ENCODE peak calls at places on chromosomes 1 and 21, in four cellular contexts. A is HepG2, I is K562, T is H1. Y is an unnamed sample.
A peak's percentile ranks its signal among the peaks of the same experiment; 100 is the strongest.

GRCh38 chr21:16534408-16535099 is 804.8 kb downstream of the USP25 start:
- DNase-seq in A (no peak), I (no peak), T (no peak), Y (peak; percentile 5)

GRCh38 chr1:54188291-54188690 is 11.5 kb downstream of the CYB5RL start:
- DNase-seq in T (no peak), A (no peak), I (no peak), Y (no peak)

GRCh38 chr1:204104331-204105222 is 31.7 kb downstream of the SOX13 start:
- DNase-seq in T (no peak), A (no peak), I (no peak), Y (peak; percentile 53)

GRCh38 chr1:98523256-98523655 is 138.3 kb upstream of the SNX7 start:
- DNase-seq in T (no peak), A (no peak), I (no peak), Y (no peak)

GRCh38 chr1:90198616-90199015 is 203.7 kb downstream of the ZNF326 start:
- DNase-seq in A (no peak), T (no peak), I (no peak), Y (no peak)

GRCh38 chr1:7513081-7513480 is 258.0 kb upstream of the VAMP3 start:
- DNase-seq in I (no peak), T (no peak), A (no peak), Y (no peak)

GRCh38 chr1:109392788-109393580 is 4.7 kb downstream of the SORT1 start:
- DNase-seq in I (peak; percentile 40), T (no peak), A (peak; percentile 98), Y (no peak)

GRCh38 chr1:115089443-115090340 is at the start of gene TSPAN2:
- DNase-seq in A (no peak), I (peak; percentile 74), T (peak; percentile 90), Y (peak; percentile 54)

GRCh38 chr1:72000809-72001208 is 281.5 kb downstream of the NEGR1 start:
- DNase-seq in I (no peak), A (no peak), T (no peak), Y (no peak)

GRCh38 chr1:8394456-8395321 is 76.8 kb downstream of the SLC45A1 start:
- DNase-seq in A (no peak), T (no peak), I (no peak), Y (no peak)

GRCh38 chr21:39535646-39536437 is 76.9 kb upstream of the B3GALT5 start:
- DNase-seq in I (no peak), A (no peak), T (no peak), Y (no peak)

GRCh38 chr1:43049487-43049886 is 90.8 kb upstream of the SLC2A1 start:
- DNase-seq in I (no peak), T (no peak), A (no peak), Y (no peak)

GRCh38 chr1:31666290-31666963 is 21.8 kb upstream of the PEF1 start:
- DNase-seq in A (no peak), I (no peak), T (no peak), Y (peak; percentile 43)

GRCh38 chr1:226589008-226589733 is 40.6 kb downstream of the STUM start:
- DNase-seq in T (no peak), A (no peak), I (no peak), Y (no peak)

GRCh38 chr1:31977361-31978131 is 36.1 kb upstream of the KHDRBS1 start:
- DNase-seq in I (peak; percentile 73), T (peak; percentile 68), A (peak; percentile 41), Y (peak; percentile 50)

GRCh38 chr1:51237714-51238403 is 1.8 kb downstream of the RNF11 start:
- DNase-seq in I (peak; percentile 16), A (no peak), T (no peak), Y (no peak)

DNA sequence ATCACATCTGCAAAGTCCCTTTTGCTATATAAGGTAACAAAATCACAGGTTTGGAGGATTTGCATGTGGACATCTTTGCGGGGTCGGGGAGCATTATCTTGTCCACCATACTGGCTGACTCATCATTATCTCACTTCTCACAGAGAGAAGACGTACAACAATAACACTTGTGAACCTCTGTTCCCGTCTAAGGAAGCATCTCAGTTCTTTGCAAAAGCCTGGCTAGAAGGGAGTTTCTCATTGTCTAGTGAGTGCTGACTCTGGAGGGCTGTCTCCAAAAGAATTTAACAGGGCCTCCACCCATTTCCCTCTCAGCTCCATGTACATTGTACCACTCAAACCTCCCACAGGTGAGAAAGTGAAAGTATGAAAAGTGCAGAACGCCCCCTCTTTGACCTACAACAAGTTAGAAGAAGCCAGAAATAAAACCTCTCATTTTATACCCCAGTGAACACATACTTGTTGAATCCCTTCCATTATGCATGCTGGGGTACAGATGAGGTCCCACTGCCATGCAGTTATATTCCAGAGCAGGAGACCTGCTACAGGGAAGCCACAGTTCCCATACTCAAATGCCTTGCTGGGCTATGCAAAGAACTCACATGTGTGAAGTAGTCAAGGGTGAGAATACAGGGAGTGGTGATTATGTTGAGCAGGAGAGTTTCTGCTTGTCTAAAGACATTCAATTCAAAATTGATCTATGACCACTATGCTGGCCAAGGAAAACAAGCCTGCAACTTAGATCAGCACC is 121.7 kb upstream of the PRDX6 start:
- DNase-seq in A (no peak), I (no peak), T (peak; percentile 1), Y (no peak)
- TF ChIP-seq RNF2 in A (no peak), I (peak; percentile 52), T (no peak), Y (no peak)

DNA sequence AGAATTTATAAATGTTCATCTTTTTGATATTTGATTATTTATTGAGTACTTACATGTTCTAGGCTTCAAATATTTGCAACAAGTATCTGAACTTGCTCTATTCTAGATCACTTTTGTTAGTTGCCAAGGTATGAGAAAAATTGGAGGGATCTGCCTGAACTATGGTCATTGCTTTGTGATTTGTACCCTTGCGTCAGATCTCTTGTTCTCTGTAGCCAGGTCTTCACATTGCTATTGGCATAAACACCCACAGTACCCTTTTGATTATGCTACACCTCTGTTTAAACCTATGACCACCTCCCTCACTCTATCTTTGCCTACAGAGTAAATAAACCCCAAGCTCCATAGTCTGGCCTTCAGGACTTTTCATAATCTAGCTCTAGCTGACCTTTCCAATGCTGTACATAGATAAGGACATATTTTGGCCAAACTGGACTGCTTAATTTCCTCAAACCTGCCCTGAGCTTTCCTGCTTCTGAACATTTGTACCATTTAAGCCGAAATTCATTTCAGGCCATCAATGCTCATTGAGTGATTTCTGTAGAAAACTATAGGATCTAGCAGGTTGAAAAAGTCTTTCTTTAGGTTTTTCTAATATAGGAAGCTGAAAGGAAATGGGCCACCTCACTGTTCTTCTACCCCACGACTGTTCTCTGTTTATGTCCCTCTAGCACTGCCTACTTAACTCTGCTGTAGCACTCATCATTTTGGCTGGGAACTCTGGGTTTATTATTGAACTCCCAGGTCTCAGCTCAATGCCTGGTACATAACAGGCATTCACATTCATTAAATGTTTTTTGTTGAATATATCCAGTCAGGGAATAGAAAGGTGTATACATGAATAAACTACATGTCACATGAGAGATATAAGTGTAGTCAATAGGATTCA is 84.9 kb downstream of the PPP1R12B start:
- DNase-seq in I (no peak), A (peak; percentile 3), T (no peak), Y (no peak)
- TF ChIP-seq CEBPB in I (no peak), A (no peak), T (no peak), Y (no peak)

DNA sequence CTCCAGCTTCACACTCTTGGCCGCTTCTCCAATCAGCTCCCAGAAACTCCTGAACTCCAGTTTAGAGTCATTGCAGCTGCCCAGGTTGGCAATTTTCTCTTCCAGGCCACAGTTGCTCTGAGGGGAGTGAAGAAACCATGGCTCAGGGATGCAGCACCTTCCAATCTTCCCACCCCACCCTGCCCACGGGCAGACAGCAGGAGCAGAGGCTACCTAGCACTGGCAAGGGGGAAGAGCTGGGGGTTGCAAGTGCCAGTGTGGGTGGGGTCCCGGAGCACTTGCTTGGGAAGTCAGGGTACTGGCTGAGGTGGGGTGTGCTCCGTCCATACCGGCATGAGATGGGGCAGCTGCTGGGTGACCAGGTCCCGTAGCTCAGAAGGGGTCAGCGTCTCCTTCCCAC is 1.2 kb downstream of the S100A14 start:
- DNase-seq in I (no peak), A (no peak), T (no peak), Y (no peak)
- TF ChIP-seq RNF2 in I (no peak), A (no peak), T (no peak), Y (no peak)

GRCh38 chr21:29265690-29266479 is 32.8 kb upstream of the BACH1 start:
- DNase-seq in T (no peak), I (no peak), A (no peak), Y (no peak)

GRCh38 chr21:29271927-29272333 is 26.8 kb upstream of the BACH1 start:
- DNase-seq in T (no peak), A (peak; percentile 81), I (peak; percentile 25), Y (peak; percentile 27)

GRCh38 chr21:29261555-29262540 is 36.9 kb upstream of the BACH1 start:
- DNase-seq in A (no peak), T (no peak), I (no peak), Y (no peak)

GRCh38 chr21:29264721-29265120 is 34.0 kb upstream of the BACH1 start:
- DNase-seq in T (no peak), I (no peak), A (no peak), Y (no peak)

GRCh38 chr21:29267666-29268065 is 31.1 kb upstream of the BACH1 start:
- DNase-seq in T (no peak), I (no peak), A (no peak), Y (no peak)
- TF ChIP-seq CEBPB in T (no peak), I (no peak), A (no peak), Y (no peak)

DNA sequence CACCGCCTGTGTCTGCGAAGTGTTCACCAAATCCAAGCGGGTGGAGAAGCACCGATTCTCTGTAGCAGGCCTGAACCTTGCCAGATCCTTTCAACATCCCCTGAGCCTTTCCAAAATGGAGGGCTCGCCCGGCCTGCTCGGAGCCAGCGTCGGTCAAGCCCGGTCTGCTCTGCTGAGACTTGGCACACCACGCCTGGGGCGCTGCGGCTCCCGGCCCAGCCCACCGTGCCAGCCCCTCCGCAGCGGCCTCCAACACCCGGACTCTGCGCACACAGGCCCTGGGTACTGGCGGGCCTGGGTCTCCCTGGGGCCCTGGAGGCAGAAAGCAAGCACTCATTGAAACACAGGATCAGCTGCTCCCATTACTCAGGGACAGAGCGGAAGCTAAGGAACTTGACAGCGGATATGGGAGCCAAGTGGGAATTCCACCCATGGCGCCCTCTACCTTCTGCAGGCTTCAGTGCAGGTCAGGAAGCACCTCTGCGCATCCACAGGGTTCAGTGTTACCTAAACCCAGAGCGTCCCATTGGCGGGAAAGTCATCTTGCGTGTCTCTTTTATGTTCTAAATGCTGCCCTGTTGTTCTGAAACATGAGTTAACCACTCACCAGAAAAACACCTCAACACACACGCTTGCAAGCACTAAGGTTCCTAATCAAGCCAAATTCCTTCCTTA is 159.9 kb downstream of the ZBTB18 start:
- DNase-seq in T (peak; percentile 83), A (no peak), I (peak; percentile 41), Y (no peak)
- TF ChIP-seq RNF2 in T (no peak), A (no peak), I (no peak), Y (no peak)

Y was measured in A549.